ENCODE peak calls at places on chromosome 3, in six cellular contexts. One of them, this sample, is unnamed.

GRCh38 chr3:56133423-56133822 is 334.8 kb downstream of the ERC2 start:
- DNase-seq in tibial nerve: no peak
- DNase-seq in T-helper 1 cell: no peak
- DNase-seq in activated naive CD8-positive, alpha-beta T cell treated with anti-CD3 and anti-CD28 coated beads, Interleukin-2, amount 50 U/mL, for 16 hours: no peak
- DNase-seq in left colon: no peak
- DNase-seq in AG10803: peak
- DNase-seq in this sample: no peak

GRCh38 chr3:99119312-99119810 is 217.9 kb upstream of the DCBLD2 start:
- DNase-seq in activated naive CD8-positive, alpha-beta T cell treated with anti-CD3 and anti-CD28 coated beads, Interleukin-2, amount 50 U/mL, for 16 hours: no peak
- DNase-seq in tibial nerve: no peak
- DNase-seq in left colon: no peak
- DNase-seq in T-helper 1 cell: no peak
- DNase-seq in AG10803: peak
- DNase-seq in this sample: no peak

GRCh38 chr3:88369337-88369736 is 219.6 kb downstream of the C3orf38 start:
- DNase-seq in left colon: no peak
- DNase-seq in AG10803: no peak
- DNase-seq in T-helper 1 cell: no peak
- DNase-seq in tibial nerve: no peak
- DNase-seq in activated naive CD8-positive, alpha-beta T cell treated with anti-CD3 and anti-CD28 coated beads, Interleukin-2, amount 50 U/mL, for 16 hours: no peak
- DNase-seq in this sample: no peak

GRCh38 chr3:1499694-1500093 is 406.9 kb downstream of the CNTN6 start:
- DNase-seq in left colon: no peak
- DNase-seq in activated naive CD8-positive, alpha-beta T cell treated with anti-CD3 and anti-CD28 coated beads, Interleukin-2, amount 50 U/mL, for 16 hours: no peak
- DNase-seq in T-helper 1 cell: no peak
- DNase-seq in tibial nerve: no peak
- DNase-seq in AG10803: no peak
- DNase-seq in this sample: no peak

GRCh38 chr3:31610700-31611275 is 78.1 kb downstream of the STT3B start:
- DNase-seq in T-helper 1 cell: no peak
- DNase-seq in activated naive CD8-positive, alpha-beta T cell treated with anti-CD3 and anti-CD28 coated beads, Interleukin-2, amount 50 U/mL, for 16 hours: no peak
- DNase-seq in left colon: peak
- DNase-seq in tibial nerve: no peak
- DNase-seq in AG10803: peak
- DNase-seq in this sample: peak

GRCh38 chr3:136678981-136679380 is 73.2 kb downstream of the STAG1 start:
- DNase-seq in tibial nerve: no peak
- DNase-seq in AG10803: peak
- DNase-seq in activated naive CD8-positive, alpha-beta T cell treated with anti-CD3 and anti-CD28 coated beads, Interleukin-2, amount 50 U/mL, for 16 hours: no peak
- DNase-seq in left colon: no peak
- DNase-seq in T-helper 1 cell: no peak
- DNase-seq in this sample: no peak

GRCh38 chr3:60810876-60811275 is 440.4 kb downstream of the FHIT start:
- DNase-seq in AG10803: peak
- DNase-seq in T-helper 1 cell: no peak
- DNase-seq in left colon: no peak
- DNase-seq in activated naive CD8-positive, alpha-beta T cell treated with anti-CD3 and anti-CD28 coated beads, Interleukin-2, amount 50 U/mL, for 16 hours: no peak
- DNase-seq in tibial nerve: no peak
- DNase-seq in this sample: no peak

GRCh38 chr3:194689493-194689901 is 3.8 kb downstream of the FAM43A start:
- DNase-seq in AG10803: peak
- DNase-seq in tibial nerve: no peak
- DNase-seq in left colon: no peak
- DNase-seq in T-helper 1 cell: no peak
- DNase-seq in activated naive CD8-positive, alpha-beta T cell treated with anti-CD3 and anti-CD28 coated beads, Interleukin-2, amount 50 U/mL, for 16 hours: no peak
- DNase-seq in this sample: no peak

GRCh38 chr3:111904376-111905241 is 45.5 kb downstream of the PHLDB2 start:
- DNase-seq in left colon: no peak
- DNase-seq in T-helper 1 cell: no peak
- DNase-seq in tibial nerve: no peak
- DNase-seq in activated naive CD8-positive, alpha-beta T cell treated with anti-CD3 and anti-CD28 coated beads, Interleukin-2, amount 50 U/mL, for 16 hours: no peak
- DNase-seq in AG10803: peak
- DNase-seq in this sample: no peak

GRCh38 chr3:133799794-133800585 is 5.6 kb upstream of the SRPRB start:
- DNase-seq in AG10803: peak
- DNase-seq in activated naive CD8-positive, alpha-beta T cell treated with anti-CD3 and anti-CD28 coated beads, Interleukin-2, amount 50 U/mL, for 16 hours: no peak
- DNase-seq in T-helper 1 cell: no peak
- DNase-seq in tibial nerve: no peak
- DNase-seq in left colon: no peak
- DNase-seq in this sample: no peak

GRCh38 chr3:89446593-89446992 is 339.2 kb downstream of the EPHA3 start:
- DNase-seq in left colon: no peak
- DNase-seq in AG10803: no peak
- DNase-seq in tibial nerve: no peak
- DNase-seq in T-helper 1 cell: no peak
- DNase-seq in activated naive CD8-positive, alpha-beta T cell treated with anti-CD3 and anti-CD28 coated beads, Interleukin-2, amount 50 U/mL, for 16 hours: no peak
- DNase-seq in this sample: no peak

GRCh38 chr3:4900298-4900697 is 78.9 kb upstream of the BHLHE40 start:
- DNase-seq in tibial nerve: no peak
- DNase-seq in T-helper 1 cell: no peak
- DNase-seq in AG10803: no peak
- DNase-seq in activated naive CD8-positive, alpha-beta T cell treated with anti-CD3 and anti-CD28 coated beads, Interleukin-2, amount 50 U/mL, for 16 hours: no peak
- DNase-seq in left colon: no peak
- DNase-seq in this sample: no peak

GRCh38 chr3:9630550-9631139 is 18.7 kb upstream of the MTMR14 start:
- DNase-seq in left colon: no peak
- DNase-seq in AG10803: no peak
- DNase-seq in tibial nerve: no peak
- DNase-seq in activated naive CD8-positive, alpha-beta T cell treated with anti-CD3 and anti-CD28 coated beads, Interleukin-2, amount 50 U/mL, for 16 hours: no peak
- DNase-seq in T-helper 1 cell: no peak
- DNase-seq in this sample: no peak

GRCh38 chr3:145197051-145197562 is 963.9 kb downstream of the PLOD2 start:
- DNase-seq in activated naive CD8-positive, alpha-beta T cell treated with anti-CD3 and anti-CD28 coated beads, Interleukin-2, amount 50 U/mL, for 16 hours: no peak
- DNase-seq in tibial nerve: no peak
- DNase-seq in left colon: no peak
- DNase-seq in T-helper 1 cell: no peak
- DNase-seq in AG10803: no peak
- DNase-seq in this sample: no peak

GRCh38 chr3:4271834-4272233 is 31.3 kb upstream of the SETMAR start:
- DNase-seq in AG10803: peak
- DNase-seq in left colon: no peak
- DNase-seq in activated naive CD8-positive, alpha-beta T cell treated with anti-CD3 and anti-CD28 coated beads, Interleukin-2, amount 50 U/mL, for 16 hours: no peak
- DNase-seq in T-helper 1 cell: no peak
- DNase-seq in tibial nerve: no peak
- DNase-seq in this sample: peak

GRCh38 chr3:119062892-119063291 is 28.2 kb upstream of the IGSF11 start:
- DNase-seq in activated naive CD8-positive, alpha-beta T cell treated with anti-CD3 and anti-CD28 coated beads, Interleukin-2, amount 50 U/mL, for 16 hours: no peak
- DNase-seq in tibial nerve: no peak
- DNase-seq in T-helper 1 cell: no peak
- DNase-seq in AG10803: no peak
- DNase-seq in left colon: no peak
- DNase-seq in this sample: no peak

GRCh38 chr3:13708301-13708700 is 159.4 kb downstream of the FBLN2 start:
- DNase-seq in T-helper 1 cell: no peak
- DNase-seq in activated naive CD8-positive, alpha-beta T cell treated with anti-CD3 and anti-CD28 coated beads, Interleukin-2, amount 50 U/mL, for 16 hours: no peak
- DNase-seq in tibial nerve: no peak
- DNase-seq in left colon: no peak
- DNase-seq in AG10803: no peak
- DNase-seq in this sample: no peak

GRCh38 chr3:195703776-195704175 is 17.0 kb upstream of the MUC20 start:
- DNase-seq in T-helper 1 cell: no peak
- DNase-seq in tibial nerve: no peak
- DNase-seq in AG10803: no peak
- DNase-seq in left colon: no peak
- DNase-seq in activated naive CD8-positive, alpha-beta T cell treated with anti-CD3 and anti-CD28 coated beads, Interleukin-2, amount 50 U/mL, for 16 hours: no peak
- DNase-seq in this sample: no peak

GRCh38 chr3:174202146-174202545 is 657.0 kb upstream of the NAALADL2 start:
- DNase-seq in activated naive CD8-positive, alpha-beta T cell treated with anti-CD3 and anti-CD28 coated beads, Interleukin-2, amount 50 U/mL, for 16 hours: no peak
- DNase-seq in left colon: no peak
- DNase-seq in tibial nerve: no peak
- DNase-seq in T-helper 1 cell: no peak
- DNase-seq in AG10803: no peak
- DNase-seq in this sample: no peak

GRCh38 chr3:25673738-25674298 is 9.1 kb upstream of the TOP2B start:
- DNase-seq in AG10803: no peak
- DNase-seq in tibial nerve: no peak
- DNase-seq in activated naive CD8-positive, alpha-beta T cell treated with anti-CD3 and anti-CD28 coated beads, Interleukin-2, amount 50 U/mL, for 16 hours: no peak
- DNase-seq in left colon: no peak
- DNase-seq in T-helper 1 cell: no peak
- DNase-seq in this sample: no peak

GRCh38 chr3:59286791-59287531 is 237.1 kb upstream of the CFAP20DC start:
- DNase-seq in left colon: peak
- DNase-seq in activated naive CD8-positive, alpha-beta T cell treated with anti-CD3 and anti-CD28 coated beads, Interleukin-2, amount 50 U/mL, for 16 hours: no peak
- DNase-seq in AG10803: peak
- DNase-seq in tibial nerve: no peak
- DNase-seq in T-helper 1 cell: no peak
- DNase-seq in this sample: no peak

GRCh38 chr3:170128977-170129431 is 52.5 kb downstream of the PHC3 start:
- DNase-seq in tibial nerve: no peak
- DNase-seq in AG10803: peak
- DNase-seq in activated naive CD8-positive, alpha-beta T cell treated with anti-CD3 and anti-CD28 coated beads, Interleukin-2, amount 50 U/mL, for 16 hours: no peak
- DNase-seq in left colon: no peak
- DNase-seq in T-helper 1 cell: no peak
- DNase-seq in this sample: no peak